ENCODE peak calls at places on chromosomes 11 and 22, in four cellular contexts. U is mucosa of descending colon, T is pulmonary artery endothelial cell, Q is brain microvascular endothelial cell. V is an unnamed sample.

GRCh38 chr22:49548356-49549202 is 279.1 kb downstream of the BRD1 start:
- DNase-seq in U (no peak), T (no peak), Q (no peak), V (no peak)

GRCh38 chr11:1756791-1757771 is 6.6 kb downstream of the CTSD start:
- DNase-seq in U (no peak), T (no peak), Q (no peak), V (no peak)

GRCh38 chr11:134759314-134759713 is 347.3 kb upstream of the B3GAT1 start:
- DNase-seq in U (no peak), T (no peak), Q (no peak), V (no peak)

GRCh38 chr11:19849107-19849789 is 136.6 kb downstream of the NAV2 start:
- DNase-seq in U (no peak), T (no peak), Q (no peak), V (no peak)

GRCh38 chr11:13277719-13278619 is at the start of gene BMAL1:
- DNase-seq in U (peak), T (no peak), Q (no peak), V (peak)

GRCh38 chr11:63901660-63902059 is 15.3 kb downstream of the RCOR2 start:
- DNase-seq in U (no peak), T (no peak), Q (no peak), V (no peak)

GRCh38 chr11:27392715-27393114 is 29.7 kb upstream of the CCDC34 start:
- DNase-seq in U (no peak), T (peak), Q (peak), V (peak)

GRCh38 chr22:31917227-31917921 is 27.0 kb upstream of the YWHAH start:
- DNase-seq in U (peak), T (no peak), Q (no peak), V (no peak)

GRCh38 chr11:118133816-118134215 is 18.8 kb downstream of the SCN4B start:
- DNase-seq in U (no peak), T (no peak), Q (no peak), V (no peak)

V was measured in mucosa of gallbladder.